ENCODE peak calls at places on chromosome 1, in six cellular contexts. One of them, this sample, is unnamed.

GRCh38 chr1:46133181-46133658 is 791 bp upstream of the PIK3R3 start:
- DNase-seq in stimulated activated CD4-positive, alpha-beta T cell treated with anti-CD3 and anti-CD28 coated beads, TNF-alpha, amount 100 ng/mL, for 24 hours: peak; percentile 5
- DNase-seq in left colon: peak; percentile 71
- DNase-seq in astrocyte of the cerebellum: no peak
- DNase-seq in stimulated activated naive CD8-positive, alpha-beta T cell treated with anti-CD3 and anti-CD28 coated beads, Interleukin-15, amount 100 ng/mL, for 72 hours: no peak
- DNase-seq in effector memory CD8-positive, alpha-beta T cell: peak; percentile 21
- DNase-seq in this sample: no peak

GRCh38 chr1:203367051-203367450 is 16.1 kb upstream of the FMOD start:
- DNase-seq in stimulated activated CD4-positive, alpha-beta T cell treated with anti-CD3 and anti-CD28 coated beads, TNF-alpha, amount 100 ng/mL, for 24 hours: no peak
- DNase-seq in left colon: no peak
- DNase-seq in astrocyte of the cerebellum: no peak
- DNase-seq in stimulated activated naive CD8-positive, alpha-beta T cell treated with anti-CD3 and anti-CD28 coated beads, Interleukin-15, amount 100 ng/mL, for 72 hours: no peak
- DNase-seq in effector memory CD8-positive, alpha-beta T cell: no peak
- DNase-seq in this sample: no peak

GRCh38 chr1:31944205-31945089 is 6.3 kb upstream of the PTP4A2 start:
- DNase-seq in stimulated activated CD4-positive, alpha-beta T cell treated with anti-CD3 and anti-CD28 coated beads, TNF-alpha, amount 100 ng/mL, for 24 hours: no peak
- DNase-seq in left colon: peak; percentile 96
- DNase-seq in astrocyte of the cerebellum: peak; percentile 38
- DNase-seq in stimulated activated naive CD8-positive, alpha-beta T cell treated with anti-CD3 and anti-CD28 coated beads, Interleukin-15, amount 100 ng/mL, for 72 hours: peak; percentile 76
- DNase-seq in effector memory CD8-positive, alpha-beta T cell: peak; percentile 67
- DNase-seq in this sample: peak; percentile 84

GRCh38 chr1:32855861-32856617 is 14.7 kb downstream of the FNDC5 start:
- DNase-seq in stimulated activated CD4-positive, alpha-beta T cell treated with anti-CD3 and anti-CD28 coated beads, TNF-alpha, amount 100 ng/mL, for 24 hours: no peak
- DNase-seq in left colon: no peak
- DNase-seq in astrocyte of the cerebellum: no peak
- DNase-seq in stimulated activated naive CD8-positive, alpha-beta T cell treated with anti-CD3 and anti-CD28 coated beads, Interleukin-15, amount 100 ng/mL, for 72 hours: no peak
- DNase-seq in effector memory CD8-positive, alpha-beta T cell: no peak
- DNase-seq in this sample: no peak

GRCh38 chr1:19815801-19816736 is 986 bp upstream of the RNF186 start:
- DNase-seq in stimulated activated CD4-positive, alpha-beta T cell treated with anti-CD3 and anti-CD28 coated beads, TNF-alpha, amount 100 ng/mL, for 24 hours: no peak
- DNase-seq in left colon: peak; percentile 96
- DNase-seq in astrocyte of the cerebellum: no peak
- DNase-seq in stimulated activated naive CD8-positive, alpha-beta T cell treated with anti-CD3 and anti-CD28 coated beads, Interleukin-15, amount 100 ng/mL, for 72 hours: no peak
- DNase-seq in effector memory CD8-positive, alpha-beta T cell: no peak
- DNase-seq in this sample: no peak

GRCh38 chr1:53371121-53371666 is 43.3 kb upstream of the LRP8 start:
- DNase-seq in stimulated activated CD4-positive, alpha-beta T cell treated with anti-CD3 and anti-CD28 coated beads, TNF-alpha, amount 100 ng/mL, for 24 hours: no peak
- DNase-seq in left colon: no peak
- DNase-seq in astrocyte of the cerebellum: no peak
- DNase-seq in stimulated activated naive CD8-positive, alpha-beta T cell treated with anti-CD3 and anti-CD28 coated beads, Interleukin-15, amount 100 ng/mL, for 72 hours: no peak
- DNase-seq in effector memory CD8-positive, alpha-beta T cell: no peak
- DNase-seq in this sample: peak; percentile 66

GRCh38 chr1:31238986-31239613 is 587 bp downstream of the NKAIN1 start:
- DNase-seq in stimulated activated CD4-positive, alpha-beta T cell treated with anti-CD3 and anti-CD28 coated beads, TNF-alpha, amount 100 ng/mL, for 24 hours: no peak
- DNase-seq in left colon: no peak
- DNase-seq in astrocyte of the cerebellum: no peak
- DNase-seq in stimulated activated naive CD8-positive, alpha-beta T cell treated with anti-CD3 and anti-CD28 coated beads, Interleukin-15, amount 100 ng/mL, for 72 hours: no peak
- DNase-seq in effector memory CD8-positive, alpha-beta T cell: no peak
- DNase-seq in this sample: no peak

GRCh38 chr1:20693623-20694022 is 24.2 kb downstream of the KIF17 start:
- DNase-seq in stimulated activated CD4-positive, alpha-beta T cell treated with anti-CD3 and anti-CD28 coated beads, TNF-alpha, amount 100 ng/mL, for 24 hours: no peak
- DNase-seq in left colon: no peak
- DNase-seq in astrocyte of the cerebellum: no peak
- DNase-seq in stimulated activated naive CD8-positive, alpha-beta T cell treated with anti-CD3 and anti-CD28 coated beads, Interleukin-15, amount 100 ng/mL, for 72 hours: no peak
- DNase-seq in effector memory CD8-positive, alpha-beta T cell: no peak
- DNase-seq in this sample: no peak

GRCh38 chr1:79929356-79929755 is 922.8 kb upstream of the ADGRL4 start:
- DNase-seq in stimulated activated CD4-positive, alpha-beta T cell treated with anti-CD3 and anti-CD28 coated beads, TNF-alpha, amount 100 ng/mL, for 24 hours: no peak
- DNase-seq in left colon: no peak
- DNase-seq in astrocyte of the cerebellum: no peak
- DNase-seq in stimulated activated naive CD8-positive, alpha-beta T cell treated with anti-CD3 and anti-CD28 coated beads, Interleukin-15, amount 100 ng/mL, for 72 hours: no peak
- DNase-seq in effector memory CD8-positive, alpha-beta T cell: no peak
- DNase-seq in this sample: no peak

GRCh38 chr1:3785045-3785444 is 11.3 kb downstream of the LRRC47 start:
- DNase-seq in stimulated activated CD4-positive, alpha-beta T cell treated with anti-CD3 and anti-CD28 coated beads, TNF-alpha, amount 100 ng/mL, for 24 hours: no peak
- DNase-seq in left colon: no peak
- DNase-seq in astrocyte of the cerebellum: no peak
- DNase-seq in stimulated activated naive CD8-positive, alpha-beta T cell treated with anti-CD3 and anti-CD28 coated beads, Interleukin-15, amount 100 ng/mL, for 72 hours: no peak
- DNase-seq in effector memory CD8-positive, alpha-beta T cell: no peak
- DNase-seq in this sample: no peak

GRCh38 chr1:87052986-87053385 is 138.6 kb downstream of the HS2ST1 start:
- DNase-seq in stimulated activated CD4-positive, alpha-beta T cell treated with anti-CD3 and anti-CD28 coated beads, TNF-alpha, amount 100 ng/mL, for 24 hours: no peak
- DNase-seq in left colon: no peak
- DNase-seq in astrocyte of the cerebellum: no peak
- DNase-seq in stimulated activated naive CD8-positive, alpha-beta T cell treated with anti-CD3 and anti-CD28 coated beads, Interleukin-15, amount 100 ng/mL, for 72 hours: no peak
- DNase-seq in effector memory CD8-positive, alpha-beta T cell: no peak
- DNase-seq in this sample: no peak